ENCODE peak calls at places on chromosomes 7 and 10, in four cellular contexts. K is astrocyte of the cerebellum, B is mucosa of gallbladder, D is OCI-LY7. C is an unnamed sample.

GRCh38 chr7:151469281-151469680 is 29.3 kb upstream of the CRYGN start:
- DNase-seq in K (no peak), B (peak), D (no peak), C (no peak)

GRCh38 chr10:114195079-114195478 is 15.9 kb downstream of the TDRD1 start:
- DNase-seq in K (no peak), B (no peak), D (no peak), C (no peak)

GRCh38 chr7:113912881-113913280 is 5.9 kb downstream of the PPP1R3A start:
- DNase-seq in K (no peak), B (no peak), D (no peak), C (no peak)

GRCh38 chr7:33673029-33673700 is 232.2 kb upstream of the BMPER start:
- DNase-seq in K (no peak), B (no peak), D (no peak), C (no peak)

GRCh38 chr10:60914676-60915075 is 29.3 kb downstream of the RHOBTB1 start:
- DNase-seq in K (peak), B (peak), D (no peak), C (peak)

GRCh38 chr7:116584721-116585120 is 59.9 kb downstream of the CAV1 start:
- DNase-seq in K (no peak), B (no peak), D (no peak), C (no peak)

GRCh38 chr10:46236537-46236887 is 50.3 kb upstream of the ANTXRL start:
- DNase-seq in K (no peak), B (peak), D (no peak), C (no peak)

GRCh38 chr10:75402486-75403143 is 1.1 kb upstream of the ZNF503 start:
- DNase-seq in K (no peak), B (peak), D (no peak), C (peak)

GRCh38 chr10:18332048-18332447 is 191.8 kb downstream of the CACNB2 start:
- DNase-seq in K (no peak), B (no peak), D (no peak), C (no peak)

GRCh38 chr7:29139796-29140195 is 6.5 kb downstream of the CPVL start:
- DNase-seq in K (no peak), B (no peak), D (no peak), C (no peak)

GRCh38 chr10:680146-680545 is 9.3 kb downstream of the DIP2C start:
- DNase-seq in K (no peak), B (no peak), D (no peak), C (no peak)

GRCh38 chr10:35781643-35782035 is 139.5 kb upstream of the FZD8 start:
- DNase-seq in K (no peak), B (no peak), D (peak), C (peak)

GRCh38 chr10:118966131-118967125 is 63.1 kb upstream of the NANOS1 start:
- DNase-seq in K (no peak), B (no peak), D (no peak), C (no peak)

GRCh38 chr7:67551027-67551426 is 554.4 kb downstream of the TYW1 start:
- DNase-seq in K (no peak), B (no peak), D (no peak), C (no peak)

GRCh38 chr10:99125879-99126278 is 109.8 kb downstream of the HPSE2 start:
- DNase-seq in K (no peak), B (no peak), D (no peak), C (no peak)

GRCh38 chr10:109103278-109103677 is 820.0 kb downstream of the XPNPEP1 start:
- DNase-seq in K (no peak), B (peak), D (no peak), C (no peak)

GRCh38 chr10:100715445-100716385 is 29.7 kb upstream of the PAX2 start:
- DNase-seq in K (no peak), B (no peak), D (no peak), C (no peak)

GRCh38 chr10:128221128-128221527 is 94.9 kb upstream of the MKI67 start:
- DNase-seq in K (no peak), B (no peak), D (no peak), C (no peak)

GRCh38 chr10:52706347-52707070 is 66.1 kb downstream of the MBL2 start:
- DNase-seq in K (peak), B (no peak), D (no peak), C (no peak)

C was measured in fibroblast of the aortic adventitia.